ENCODE peak calls at places on chromosomes 4 and X, in six cellular contexts. W is mesendoderm; X is activated CD4-positive, alpha-beta T cell treated with anti-CD3 and anti-CD28 coated beads, Interleukin-2, amount 50 U/mL, for 1 hour; M is CD8-positive, alpha-beta T cell; P is psoas muscle; H is stimulated activated CD4-positive, alpha-beta T cell treated with anti-CD3 and anti-CD28 coated beads, Interleukin-4, amount 100 ng/mL, for 24 hours. E is an unnamed sample.

GRCh38 chr4:44368413-44369167 is 80.0 kb downstream of the KCTD8 start:
- DNase-seq in H (no peak), X (no peak), M (no peak), P (no peak), W (no peak), E (no peak)

GRCh38 chrX:22963186-22963585 is 36.6 kb upstream of the DDX53 start:
- DNase-seq in P (no peak), H (no peak), X (no peak), M (no peak), W (no peak), E (no peak)

GRCh38 chr4:123505457-123506310 is 109.1 kb downstream of the SPRY1 start:
- DNase-seq in P (peak; percentile 67), X (no peak), W (peak; percentile 97), H (no peak), M (peak; percentile 11), E (peak; percentile 50)

GRCh38 chr4:107712236-107712635 is 7.8 kb downstream of the PAPSS1 start:
- DNase-seq in H (no peak), P (no peak), W (no peak), X (no peak), M (no peak), E (no peak)

GRCh38 chrX:10089378-10089795 is 67.4 kb upstream of the CLCN4 start:
- DNase-seq in W (no peak), H (no peak), P (no peak), X (no peak), M (no peak), E (no peak)

GRCh38 chr4:87543835-87544461 is 14.8 kb upstream of the SPARCL1 start:
- DNase-seq in H (no peak), M (no peak), P (no peak), W (peak; percentile 70), X (no peak), E (no peak)

GRCh38 chr4:110533940-110534339 is 58.0 kb downstream of the ENPEP start:
- DNase-seq in X (no peak), H (no peak), P (no peak), M (no peak), W (peak; percentile 79), E (no peak)

GRCh38 chr4:1230971-1231636 is 17.8 kb downstream of the CTBP1 start:
- DNase-seq in M (no peak), W (no peak), H (no peak), X (no peak), P (no peak), E (no peak)

GRCh38 chr4:82718067-82718935 is 80.3 kb downstream of the SCD5 start:
- DNase-seq in H (no peak), W (no peak), P (peak; percentile 54), M (no peak), X (no peak), E (no peak)

GRCh38 chr4:19026281-19026680 is 1004.7 kb upstream of the LCORL start:
- DNase-seq in X (no peak), W (no peak), H (no peak), P (no peak), M (no peak), E (no peak)

GRCh38 chrX:139388234-139388633 is 142.3 kb upstream of the F9 start:
- DNase-seq in P (no peak), W (peak; percentile 29), M (no peak), H (no peak), X (no peak), E (no peak)

GRCh38 chrX:14013074-14013473 is 16.6 kb downstream of the GEMIN8 start:
- DNase-seq in P (no peak), W (no peak), H (no peak), M (no peak), X (no peak), E (no peak)

GRCh38 chrX:48703642-48704481 is 7.3 kb downstream of the SUV39H1 start:
- DNase-seq in M (no peak), H (no peak), W (peak; percentile 18), P (no peak), X (no peak), E (no peak)

GRCh38 chrX:2325076-2325784 is 175.5 kb downstream of the DHRSX start:
- DNase-seq in H (peak; percentile 36), M (peak; percentile 42), X (peak; percentile 6), W (no peak), P (peak; percentile 82), E (no peak)

GRCh38 chr4:114173968-114174367 is 194.5 kb upstream of the ARSJ start:
- DNase-seq in H (no peak), P (no peak), M (no peak), X (no peak), W (no peak), E (no peak)

GRCh38 chr4:176920694-176921093 is 128.0 kb upstream of the VEGFC start:
- DNase-seq in M (no peak), H (no peak), X (no peak), W (no peak), P (no peak), E (no peak)

GRCh38 chrX:72495041-72495440 is 77.6 kb downstream of the HDAC8 start:
- DNase-seq in M (no peak), W (no peak), P (no peak), X (no peak), H (no peak), E (no peak)

GRCh38 chr4:78410651-78411050 is 140.9 kb upstream of the ANXA3 start:
- DNase-seq in W (no peak), H (no peak), M (no peak), P (no peak), X (no peak), E (no peak)

GRCh38 chr4:30619679-30620078 is 100.5 kb upstream of the PCDH7 start:
- DNase-seq in M (no peak), H (no peak), X (no peak), P (no peak), W (no peak), E (no peak)